ENCODE peak calls at places on chromosomes 16 and 17, in seven cellular contexts. E is stimulated activated memory B cell treated with anti-CD40 and anti-IgM and Interleukin-4, amounts not matched to agents 10 μg/mL and 1 μg/mL and 100 μg/mL, for 72 hours; V is upper lobe of right lung; J is activated naive CD8-positive, alpha-beta T cell treated with anti-CD3 and anti-CD28 coated beads, Interleukin-2, amount 10 ng/mL, durations not matched to agents 7 days and 5 days; S is activated T-cell treated with anti-CD3 and anti-CD28 coated beads, Interleukin-2, amount 50 U/mL, for 72 hours; T is activated CD4-positive, alpha-beta T cell treated with anti-CD3 and anti-CD28 coated beads for 36 hours; M is central memory CD8-positive, alpha-beta T cell. B is an unnamed sample.

GRCh38 chr16:70478912-70479341 is 24.5 kb downstream of the FCSK start:
- ATAC-seq in S (no peak), E (no peak), J (no peak), T (no peak), M (no peak), V (peak; percentile 37), B (no peak)

GRCh38 chr16:26765087-26765486 is 301.6 kb upstream of the C16orf82 start:
- ATAC-seq in E (no peak), J (no peak), T (peak; percentile 49), S (no peak), V (no peak), M (no peak), B (no peak)

GRCh38 chr17:6712854-6713129 is 377 bp downstream of the SLC13A5 start:
- ATAC-seq in T (no peak), S (no peak), E (no peak), V (no peak), J (no peak), M (no peak), B (no peak)

GRCh38 chr16:11670171-11671131 is 2.2 kb downstream of the SNN start:
- ATAC-seq in V (no peak), J (peak; percentile 57), M (no peak), E (peak; percentile 51), T (peak; percentile 43), S (peak; percentile 47), B (peak; percentile 62)

GRCh38 chr16:53022374-53022773 is 30.3 kb downstream of the CHD9NB start:
- ATAC-seq in E (no peak), J (no peak), V (peak; percentile 87), M (no peak), S (no peak), T (no peak), B (no peak)

GRCh38 chr17:5226940-5227878 is 7.5 kb downstream of the SCIMP start:
- ATAC-seq in E (peak; percentile 74), T (peak; percentile 60), S (peak; percentile 58), V (peak; percentile 90), J (peak; percentile 81), M (peak; percentile 91), B (no peak)

GRCh38 chr17:48567209-48567608 is 10.9 kb downstream of the HOXB4 start:
- ATAC-seq in E (no peak), M (no peak), J (no peak), S (no peak), T (no peak), V (no peak), B (no peak)

GRCh38 chr17:44967907-44968224 is 237 bp downstream of the C1QL1 start:
- ATAC-seq in M (peak; percentile 22), V (no peak), S (peak; percentile 0), T (no peak), J (peak; percentile 6), E (no peak), B (no peak)

GRCh38 chr17:74354123-74354522 is 7.5 kb downstream of the BTBD17 start:
- ATAC-seq in T (peak; percentile 90), V (peak; percentile 67), J (peak; percentile 76), M (peak; percentile 43), E (peak; percentile 53), S (peak; percentile 90), B (peak; percentile 80)

GRCh38 chr16:84631882-84632281 is 14.0 kb upstream of the COTL1 start:
- ATAC-seq in V (peak; percentile 37), J (no peak), E (no peak), M (no peak), T (no peak), S (no peak), B (no peak)

GRCh38 chr17:39699818-39700147 is at the start of gene ERBB2:
- ATAC-seq in S (no peak), T (no peak), M (no peak), E (no peak), V (peak; percentile 91), J (no peak), B (no peak)

GRCh38 chr17:72913315-72913714 is 179.2 kb downstream of the SLC39A11 start:
- ATAC-seq in E (no peak), T (no peak), V (no peak), M (no peak), J (no peak), S (no peak), B (no peak)

GRCh38 chr17:65394811-65395472 is 166.5 kb downstream of the AXIN2 start:
- ATAC-seq in M (no peak), T (no peak), J (no peak), V (no peak), S (no peak), E (no peak), B (no peak)

GRCh38 chr17:67831268-67831667 is 6.0 kb downstream of the BPTF start:
- ATAC-seq in T (no peak), S (no peak), M (no peak), E (no peak), J (no peak), V (peak; percentile 19), B (no peak)

GRCh38 chr17:54754560-54754959 is 146.1 kb upstream of the TOM1L1 start:
- ATAC-seq in J (no peak), V (peak; percentile 20), S (no peak), T (no peak), M (no peak), E (no peak), B (no peak)

GRCh38 chr17:50153650-50154575 is 3.4 kb upstream of the PPP1R9B start:
- ATAC-seq in E (no peak), J (no peak), V (no peak), S (no peak), M (no peak), T (no peak), B (no peak)

GRCh38 chr17:78709119-78709681 is 72.9 kb downstream of the CYTH1 start:
- ATAC-seq in E (peak; percentile 74), M (no peak), T (peak; percentile 65), V (peak; percentile 82), S (peak; percentile 66), J (peak; percentile 65), B (peak; percentile 80)

GRCh38 chr17:10135539-10136257 is 62.7 kb downstream of the GAS7 start:
- ATAC-seq in J (no peak), S (no peak), E (no peak), M (no peak), T (peak; percentile 33), V (peak; percentile 83), B (no peak)

GRCh38 chr16:16867994-16868393 is 489.1 kb downstream of the NPIPA7 start:
- ATAC-seq in S (no peak), T (no peak), E (no peak), M (no peak), J (no peak), V (no peak), B (no peak)

GRCh38 chr16:84808812-84809211 is 11.0 kb upstream of the CRISPLD2 start:
- ATAC-seq in V (peak; percentile 73), J (no peak), T (no peak), M (no peak), S (no peak), E (no peak), B (no peak)